ENCODE peak calls at places on chromosomes 6 and 20, in nine cellular contexts. Y, L, B, E, W, U, K, X and M are unnamed samples.
A peak's percentile ranks its signal among the peaks of the same experiment; 100 is the strongest.

GRCh38 chr6:19444481-19444880 is 392.7 kb upstream of the ID4 start:
- DNase-seq in Y (no peak), L (no peak), B (no peak), E (no peak), W (no peak), U (no peak), K (no peak), X (no peak), M (no peak)

GRCh38 chr6:21597706-21598273 is 4.2 kb downstream of the SOX4 start:
- DNase-seq in Y (no peak), L (no peak), B (no peak), E (no peak), W (no peak), U (no peak), K (no peak), X (peak; percentile 56), M (peak; percentile 68)

GRCh38 chr6:111566222-111566717 is 39.4 kb downstream of the TRAF3IP2 start:
- DNase-seq in Y (no peak), L (no peak), B (no peak), E (no peak), W (no peak), U (no peak), K (no peak), X (no peak), M (no peak)

GRCh38 chr6:142845143-142845571 is 99.8 kb downstream of the HIVEP2 start:
- DNase-seq in Y (no peak), L (no peak), B (no peak), E (no peak), W (no peak), U (peak; percentile 18), K (no peak), X (no peak), M (no peak)

GRCh38 chr20:2814587-2815051 is at the start of gene C20orf141:
- DNase-seq in Y (no peak), L (peak; percentile 52), B (no peak), E (no peak), W (peak; percentile 94), U (peak; percentile 73), K (peak; percentile 82), X (peak; percentile 52), M (peak; percentile 81)

GRCh38 chr20:58715709-58716475 is 23.3 kb downstream of the NPEPL1 start:
- DNase-seq in Y (no peak), L (no peak), B (no peak), E (no peak), W (no peak), U (no peak), K (no peak), X (no peak), M (no peak)

GRCh38 chr6:134908906-134909516 is 40.9 kb downstream of the ALDH8A1 start:
- DNase-seq in Y (no peak), L (no peak), B (no peak), E (peak; percentile 15), W (peak; percentile 83), U (peak; percentile 99), K (peak; percentile 84), X (peak; percentile 76), M (peak; percentile 94)

GRCh38 chr6:106103728-106104109 is 17.6 kb downstream of the PRDM1 start:
- DNase-seq in Y (peak; percentile 36), L (no peak), B (no peak), E (no peak), W (no peak), U (peak; percentile 24), K (no peak), X (no peak), M (no peak)

GRCh38 chr6:31639449-31639861 is 13.0 kb downstream of the BAG6 start:
- DNase-seq in Y (no peak), L (no peak), B (no peak), E (no peak), W (no peak), U (no peak), K (no peak), X (no peak), M (no peak)

GRCh38 chr6:3885262-3886036 is 36.3 kb downstream of the FAM50B start:
- DNase-seq in Y (no peak), L (no peak), B (no peak), E (no peak), W (peak; percentile 45), U (peak; percentile 39), K (peak; percentile 62), X (no peak), M (peak; percentile 40)

GRCh38 chr20:33480071-33480470 is 9.8 kb upstream of the CBFA2T2 start:
- DNase-seq in Y (no peak), L (no peak), B (no peak), E (no peak), W (no peak), U (no peak), K (no peak), X (no peak), M (no peak)

GRCh38 chr6:24117016-24117415 is 9.0 kb upstream of the NRSN1 start:
- DNase-seq in Y (no peak), L (no peak), B (no peak), E (no peak), W (no peak), U (peak; percentile 39), K (peak; percentile 1), X (no peak), M (peak; percentile 65)

GRCh38 chr6:53647437-53648094 is 18.0 kb downstream of the KLHL31 start:
- DNase-seq in Y (peak; percentile 23), L (no peak), B (peak; percentile 16), E (peak; percentile 3), W (no peak), U (no peak), K (no peak), X (no peak), M (no peak)

GRCh38 chr6:138724015-138724414 is 49.6 kb upstream of the CCDC28A start:
- DNase-seq in Y (no peak), L (no peak), B (no peak), E (no peak), W (no peak), U (no peak), K (no peak), X (no peak), M (no peak)

GRCh38 chr6:41805830-41806774 is 18.6 kb downstream of the TOMM6 start:
- DNase-seq in Y (no peak), L (no peak), B (no peak), E (no peak), W (no peak), U (no peak), K (no peak), X (no peak), M (no peak)

GRCh38 chr6:84508981-84509380 is 255.4 kb downstream of the TBX18 start:
- DNase-seq in Y (no peak), L (no peak), B (no peak), E (no peak), W (no peak), U (no peak), K (no peak), X (no peak), M (no peak)

GRCh38 chr6:16336056-16336810 is 97.8 kb downstream of the GMPR start:
- DNase-seq in Y (no peak), L (no peak), B (no peak), E (no peak), W (no peak), U (no peak), K (no peak), X (no peak), M (no peak)

GRCh38 chr6:73513496-73513854 is 7.4 kb downstream of the EEF1A1 start:
- DNase-seq in Y (no peak), L (no peak), B (no peak), E (no peak), W (no peak), U (no peak), K (peak; percentile 20), X (no peak), M (peak; percentile 23)

GRCh38 chr6:89495961-89496535 is 63.1 kb downstream of the ANKRD6 start:
- DNase-seq in Y (no peak), L (no peak), B (no peak), E (no peak), W (no peak), U (no peak), K (no peak), X (no peak), M (no peak)

GRCh38 chr6:5552243-5552642 is 290.9 kb downstream of the FARS2 start:
- DNase-seq in Y (no peak), L (no peak), B (no peak), E (no peak), W (no peak), U (no peak), K (no peak), X (no peak), M (no peak)

GRCh38 chr6:160160450-160160849 is 38.8 kb downstream of the SLC22A1 start:
- DNase-seq in Y (no peak), L (no peak), B (no peak), E (no peak), W (no peak), U (no peak), K (no peak), X (no peak), M (no peak)

GRCh38 chr6:31158863-31159855 is 770 bp downstream of the TCF19 start:
- DNase-seq in Y (peak; percentile 55), L (no peak), B (peak; percentile 6), E (no peak), W (no peak), U (peak; percentile 35), K (no peak), X (no peak), M (peak; percentile 68)

GRCh38 chr20:56871691-56872090 is 242.6 kb downstream of the TFAP2C start:
- DNase-seq in Y (no peak), L (no peak), B (no peak), E (no peak), W (no peak), U (no peak), K (no peak), X (no peak), M (no peak)

GRCh38 chr20:57072184-57072583 is 194.3 kb downstream of the BMP7 start:
- DNase-seq in Y (no peak), L (no peak), B (no peak), E (no peak), W (no peak), U (no peak), K (no peak), X (no peak), M (no peak)

GRCh38 chr6:46932526-46932925 is 10.8 kb upstream of the ADGRF5 start:
- DNase-seq in Y (no peak), L (no peak), B (no peak), E (no peak), W (peak; percentile 20), U (peak; percentile 52), K (no peak), X (no peak), M (no peak)

GRCh38 chr6:62737792-62738191 is 451.8 kb upstream of the KHDRBS2 start:
- DNase-seq in Y (no peak), L (no peak), B (no peak), E (no peak), W (no peak), U (no peak), K (no peak), X (no peak), M (no peak)

GRCh38 chr20:58721951-58722371 is 29.4 kb downstream of the NPEPL1 start:
- DNase-seq in Y (no peak), L (no peak), B (no peak), E (no peak), W (no peak), U (no peak), K (no peak), X (no peak), M (no peak)

GRCh38 chr20:22207280-22207679 is 377.1 kb downstream of the FOXA2 start:
- DNase-seq in Y (no peak), L (no peak), B (no peak), E (no peak), W (no peak), U (no peak), K (peak; percentile 10), X (no peak), M (no peak)

GRCh38 chr6:125224236-125224861 is 70.8 kb downstream of the TPD52L1 start:
- DNase-seq in Y (no peak), L (no peak), B (no peak), E (no peak), W (no peak), U (no peak), K (no peak), X (no peak), M (no peak)

GRCh38 chr6:153130515-153131036 is 506 bp downstream of the RGS17 start:
- DNase-seq in Y (no peak), L (peak; percentile 67), B (no peak), E (no peak), W (peak; percentile 2), U (no peak), K (no peak), X (no peak), M (no peak)

GRCh38 chr20:37932919-37933318 is 30.0 kb downstream of the VSTM2L start:
- DNase-seq in Y (no peak), L (no peak), B (no peak), E (no peak), W (no peak), U (no peak), K (no peak), X (no peak), M (no peak)